ENCODE peak calls at places on chromosomes 11 and 22, in five cellular contexts. One of them, this sample, is unnamed.
A peak's percentile ranks its signal among the peaks of the same experiment; 100 is the strongest.

GRCh38 chr11:78796956-78797355 is 222.3 kb upstream of the NARS2 start:
- DNase-seq in stimulated activated CD4-positive, alpha-beta T cell treated with anti-CD3 and anti-CD28 coated beads, Interleukin-2, amount 100 ng/mL, for 48 hours: no peak
- DNase-seq in epithelial cell of esophagus: peak; percentile 89
- DNase-seq in lung: no peak
- DNase-seq in NAMALWA: no peak
- DNase-seq in this sample: peak; percentile 44

GRCh38 chr11:81192516-81192915 is 1541.1 kb downstream of the FAM181B start:
- DNase-seq in NAMALWA: no peak
- DNase-seq in stimulated activated CD4-positive, alpha-beta T cell treated with anti-CD3 and anti-CD28 coated beads, Interleukin-2, amount 100 ng/mL, for 48 hours: no peak
- DNase-seq in epithelial cell of esophagus: no peak
- DNase-seq in lung: no peak
- DNase-seq in this sample: no peak

GRCh38 chr11:73838443-73839122 is 38.1 kb downstream of the COA4 start:
- DNase-seq in NAMALWA: no peak
- DNase-seq in stimulated activated CD4-positive, alpha-beta T cell treated with anti-CD3 and anti-CD28 coated beads, Interleukin-2, amount 100 ng/mL, for 48 hours: no peak
- DNase-seq in lung: no peak
- DNase-seq in epithelial cell of esophagus: no peak
- DNase-seq in this sample: no peak

GRCh38 chr11:22433066-22433450 is 94.9 kb downstream of the SLC17A6 start:
- DNase-seq in stimulated activated CD4-positive, alpha-beta T cell treated with anti-CD3 and anti-CD28 coated beads, Interleukin-2, amount 100 ng/mL, for 48 hours: no peak
- DNase-seq in NAMALWA: no peak
- DNase-seq in epithelial cell of esophagus: peak; percentile 8
- DNase-seq in lung: no peak
- DNase-seq in this sample: no peak

GRCh38 chr11:132258865-132259264 is 888.5 kb downstream of the NTM start:
- DNase-seq in NAMALWA: no peak
- DNase-seq in stimulated activated CD4-positive, alpha-beta T cell treated with anti-CD3 and anti-CD28 coated beads, Interleukin-2, amount 100 ng/mL, for 48 hours: no peak
- DNase-seq in lung: no peak
- DNase-seq in epithelial cell of esophagus: peak; percentile 41
- DNase-seq in this sample: no peak

GRCh38 chr11:2298795-2299747 is 2.6 kb downstream of the C11orf21 start:
- DNase-seq in NAMALWA: no peak
- DNase-seq in epithelial cell of esophagus: peak; percentile 72
- DNase-seq in lung: peak; percentile 29
- DNase-seq in stimulated activated CD4-positive, alpha-beta T cell treated with anti-CD3 and anti-CD28 coated beads, Interleukin-2, amount 100 ng/mL, for 48 hours: no peak
- DNase-seq in this sample: no peak

GRCh38 chr11:134264966-134265365 is 11.2 kb upstream of the GLB1L3 start:
- DNase-seq in epithelial cell of esophagus: no peak
- DNase-seq in stimulated activated CD4-positive, alpha-beta T cell treated with anti-CD3 and anti-CD28 coated beads, Interleukin-2, amount 100 ng/mL, for 48 hours: no peak
- DNase-seq in NAMALWA: no peak
- DNase-seq in lung: no peak
- DNase-seq in this sample: no peak

GRCh38 chr11:19374189-19374588 is 133.4 kb upstream of the E2F8 start:
- DNase-seq in lung: no peak
- DNase-seq in NAMALWA: no peak
- DNase-seq in epithelial cell of esophagus: peak; percentile 96
- DNase-seq in stimulated activated CD4-positive, alpha-beta T cell treated with anti-CD3 and anti-CD28 coated beads, Interleukin-2, amount 100 ng/mL, for 48 hours: no peak
- DNase-seq in this sample: no peak

GRCh38 chr11:1199689-1200610 is 22.9 kb upstream of the MUC5B start:
- DNase-seq in stimulated activated CD4-positive, alpha-beta T cell treated with anti-CD3 and anti-CD28 coated beads, Interleukin-2, amount 100 ng/mL, for 48 hours: no peak
- DNase-seq in NAMALWA: no peak
- DNase-seq in epithelial cell of esophagus: no peak
- DNase-seq in lung: no peak
- DNase-seq in this sample: no peak

GRCh38 chr11:102313225-102313940 is 3.9 kb upstream of the BIRC3 start:
- DNase-seq in lung: no peak
- DNase-seq in stimulated activated CD4-positive, alpha-beta T cell treated with anti-CD3 and anti-CD28 coated beads, Interleukin-2, amount 100 ng/mL, for 48 hours: no peak
- DNase-seq in NAMALWA: peak; percentile 47
- DNase-seq in epithelial cell of esophagus: no peak
- DNase-seq in this sample: no peak

GRCh38 chr11:119892311-119892808 is 163.4 kb upstream of the NECTIN1 start:
- DNase-seq in lung: no peak
- DNase-seq in stimulated activated CD4-positive, alpha-beta T cell treated with anti-CD3 and anti-CD28 coated beads, Interleukin-2, amount 100 ng/mL, for 48 hours: no peak
- DNase-seq in epithelial cell of esophagus: no peak
- DNase-seq in NAMALWA: no peak
- DNase-seq in this sample: no peak

GRCh38 chr11:131838016-131838415 is 467.6 kb downstream of the NTM start:
- DNase-seq in lung: no peak
- DNase-seq in stimulated activated CD4-positive, alpha-beta T cell treated with anti-CD3 and anti-CD28 coated beads, Interleukin-2, amount 100 ng/mL, for 48 hours: no peak
- DNase-seq in NAMALWA: no peak
- DNase-seq in epithelial cell of esophagus: no peak
- DNase-seq in this sample: no peak

GRCh38 chr11:127247261-127247660 is 246.7 kb upstream of the KIRREL3 start:
- DNase-seq in stimulated activated CD4-positive, alpha-beta T cell treated with anti-CD3 and anti-CD28 coated beads, Interleukin-2, amount 100 ng/mL, for 48 hours: no peak
- DNase-seq in NAMALWA: peak; percentile 3
- DNase-seq in epithelial cell of esophagus: no peak
- DNase-seq in lung: no peak
- DNase-seq in this sample: no peak

GRCh38 chr22:19795617-19796008 is 35.0 kb downstream of the TBX1 start:
- DNase-seq in stimulated activated CD4-positive, alpha-beta T cell treated with anti-CD3 and anti-CD28 coated beads, Interleukin-2, amount 100 ng/mL, for 48 hours: no peak
- DNase-seq in epithelial cell of esophagus: no peak
- DNase-seq in NAMALWA: no peak
- DNase-seq in lung: no peak
- DNase-seq in this sample: no peak